ENCODE peak calls at places on chromosomes 1 and 21, in five cellular contexts. T is M059J; G is GM10248; W is stimulated activated CD8-positive, alpha-beta memory T cell treated with anti-CD3 and anti-CD28 coated beads, Interleukin-7, amount 100 ng/mL, for 1 hour; S is amniotic stem cell. B is an unnamed sample.

GRCh38 chr1:45275054-45275453 is 51.6 kb upstream of the HPDL start:
- DNase-seq in G (no peak), W (no peak), T (no peak), S (no peak), B (no peak)

GRCh38 chr21:45073301-45074047 is 906 bp upstream of the ADARB1 start:
- DNase-seq in T (no peak), W (no peak), G (peak; percentile 45), S (no peak), B (no peak)

GRCh38 chr1:192401832-192402231 is 85.0 kb downstream of the RGS21 start:
- DNase-seq in T (no peak), W (no peak), G (no peak), S (no peak), B (no peak)

GRCh38 chr1:64938991-64939390 is 27.4 kb downstream of the JAK1 start:
- DNase-seq in T (no peak), W (no peak), S (no peak), G (no peak), B (no peak)

GRCh38 chr1:151839457-151840409 is at the start of gene C2CD4D:
- DNase-seq in G (peak; percentile 84), S (no peak), T (no peak), W (peak; percentile 18), B (no peak)

GRCh38 chr1:25991937-25992688 is 5.8 kb downstream of the PAFAH2 start:
- DNase-seq in G (no peak), S (no peak), W (no peak), T (no peak), B (no peak)

GRCh38 chr1:32992489-32993214 is 28.0 kb upstream of the RNF19B start:
- DNase-seq in S (peak; percentile 50), G (peak; percentile 78), T (peak; percentile 96), W (no peak), B (no peak)

GRCh38 chr1:165852896-165853295 is 25.5 kb downstream of the UCK2 start:
- DNase-seq in T (no peak), S (no peak), W (no peak), G (no peak), B (no peak)

GRCh38 chr1:30900931-30901560 is 7.5 kb downstream of the SDC3 start:
- DNase-seq in S (no peak), T (no peak), G (no peak), W (no peak), B (no peak)

GRCh38 chr1:217747156-217747769 is 116.1 kb downstream of the SPATA17 start:
- DNase-seq in S (peak; percentile 12), G (peak; percentile 18), T (peak; percentile 37), W (no peak), B (peak; percentile 4)

GRCh38 chr21:42006765-42007164 is 3.4 kb downstream of the ZBTB21 start:
- DNase-seq in G (no peak), W (no peak), S (no peak), T (peak; percentile 33), B (no peak)

GRCh38 chr1:197859024-197859423 is 43.4 kb upstream of the C1orf53 start:
- DNase-seq in G (no peak), W (no peak), T (no peak), S (no peak), B (no peak)

GRCh38 chr1:35452086-35452485 is 105.1 kb downstream of the KIAA0319L start:
- DNase-seq in T (peak; percentile 60), W (no peak), G (no peak), S (no peak), B (no peak)

GRCh38 chr1:192954705-192955265 is 104.4 kb downstream of the UCHL5 start:
- DNase-seq in W (no peak), S (no peak), G (no peak), T (no peak), B (no peak)

GRCh38 chr1:214075305-214076003 is 87.7 kb downstream of the PROX1 start:
- DNase-seq in T (no peak), W (no peak), S (no peak), G (no peak), B (no peak)

GRCh38 chr1:26787381-26787705 is 407 bp upstream of the PIGV start:
- DNase-seq in W (peak; percentile 45), G (peak; percentile 83), S (no peak), T (peak; percentile 65), B (no peak)

GRCh38 chr1:103353391-103353790 is 172.1 kb upstream of the RNPC3 start:
- DNase-seq in S (no peak), G (no peak), T (no peak), W (no peak), B (no peak)

GRCh38 chr1:45924736-45925135 is 121.3 kb downstream of the MAST2 start:
- DNase-seq in T (peak; percentile 26), W (no peak), G (no peak), S (no peak), B (no peak)

GRCh38 chr1:9615316-9616063 is 26.8 kb downstream of the TMEM201 start:
- DNase-seq in S (no peak), T (peak; percentile 59), W (no peak), G (peak; percentile 83), B (peak; percentile 35)

GRCh38 chr1:156752843-156753486 is 1.5 kb upstream of the HDGF start:
- DNase-seq in W (no peak), T (peak; percentile 28), G (no peak), S (no peak), B (no peak)

GRCh38 chr1:229557913-229558414 is 543 bp downstream of the ABCB10 start:
- DNase-seq in S (no peak), T (peak; percentile 35), G (peak; percentile 70), W (no peak), B (no peak)

GRCh38 chr1:75836528-75836927 is 39.8 kb downstream of the MSH4 start:
- DNase-seq in S (no peak), G (no peak), W (no peak), T (no peak), B (no peak)

B was measured in Panc1.